ENCODE peak calls at places on chromosomes 4 and X, in eight cellular contexts. Z is left ventricle myocardium inferior, K is choroid plexus epithelial cell, M is AG09319, A is tibial artery, D is brain microvascular endothelial cell, Q is heart right ventricle, T is HFF-Myc. J is an unnamed sample.

GRCh38 chr4:187286536-187286935 is 562.9 kb upstream of the FAT1 start:
- DNase-seq in Z (no peak), K (peak), M (no peak), A (no peak), D (peak), Q (no peak), T (no peak), J (no peak)

GRCh38 chrX:105608745-105609144 is 213.6 kb upstream of the NRK start:
- DNase-seq in Z (no peak), K (peak), M (no peak), A (no peak), D (no peak), Q (no peak), T (no peak), J (no peak)

GRCh38 chrX:14899607-14900006 is 26.4 kb downstream of the MOSPD2 start:
- DNase-seq in Z (no peak), K (peak), M (no peak), A (no peak), D (peak), Q (no peak), T (peak), J (no peak)

GRCh38 chr4:2472187-2472586 is 3.3 kb downstream of the RNF4 start:
- DNase-seq in Z (no peak), K (peak), M (no peak), A (no peak), D (no peak), Q (no peak), T (no peak), J (no peak)

GRCh38 chr4:111633663-111634266 is 511.5 kb upstream of the FAM241A start:
- DNase-seq in Z (no peak), K (no peak), M (no peak), A (no peak), D (no peak), Q (no peak), T (no peak), J (no peak)

GRCh38 chrX:25941087-25941486 is 197.1 kb upstream of the MAGEB18 start:
- DNase-seq in Z (no peak), K (no peak), M (no peak), A (no peak), D (no peak), Q (no peak), T (no peak), J (no peak)

GRCh38 chr4:140736669-140737343 is 19.4 kb downstream of the TBC1D9 start:
- DNase-seq in Z (no peak), K (no peak), M (no peak), A (no peak), D (no peak), Q (no peak), T (no peak), J (no peak)

GRCh38 chr4:7134737-7135388 is 57.5 kb upstream of the SORCS2 start:
- DNase-seq in Z (peak), K (peak), M (peak), A (peak), D (peak), Q (no peak), T (peak), J (peak)

GRCh38 chr4:4535590-4535989 is 6.3 kb downstream of the STX18 start:
- DNase-seq in Z (no peak), K (no peak), M (no peak), A (no peak), D (no peak), Q (no peak), T (no peak), J (no peak)

GRCh38 chrX:44572340-44572938 is 29.8 kb upstream of the FUNDC1 start:
- DNase-seq in Z (no peak), K (no peak), M (no peak), A (no peak), D (no peak), Q (no peak), T (no peak), J (no peak)

GRCh38 chr4:128519163-128519810 is 231.7 kb upstream of the PGRMC2 start:
- DNase-seq in Z (peak), K (peak), M (no peak), A (peak), D (no peak), Q (peak), T (no peak), J (no peak)

GRCh38 chr4:186902361-186902760 is 178.7 kb upstream of the FAT1 start:
- DNase-seq in Z (no peak), K (no peak), M (no peak), A (no peak), D (no peak), Q (no peak), T (no peak), J (no peak)

GRCh38 chr4:82852751-82853053 is 38.3 kb downstream of the SEC31A start:
- DNase-seq in Z (no peak), K (no peak), M (no peak), A (no peak), D (no peak), Q (no peak), T (no peak), J (no peak)
- TF ChIP-seq CTCF in Z (no peak), K (no peak), M (no peak), A (no peak), D (no peak), Q (no peak), T (peak), J (no peak)

DNA sequence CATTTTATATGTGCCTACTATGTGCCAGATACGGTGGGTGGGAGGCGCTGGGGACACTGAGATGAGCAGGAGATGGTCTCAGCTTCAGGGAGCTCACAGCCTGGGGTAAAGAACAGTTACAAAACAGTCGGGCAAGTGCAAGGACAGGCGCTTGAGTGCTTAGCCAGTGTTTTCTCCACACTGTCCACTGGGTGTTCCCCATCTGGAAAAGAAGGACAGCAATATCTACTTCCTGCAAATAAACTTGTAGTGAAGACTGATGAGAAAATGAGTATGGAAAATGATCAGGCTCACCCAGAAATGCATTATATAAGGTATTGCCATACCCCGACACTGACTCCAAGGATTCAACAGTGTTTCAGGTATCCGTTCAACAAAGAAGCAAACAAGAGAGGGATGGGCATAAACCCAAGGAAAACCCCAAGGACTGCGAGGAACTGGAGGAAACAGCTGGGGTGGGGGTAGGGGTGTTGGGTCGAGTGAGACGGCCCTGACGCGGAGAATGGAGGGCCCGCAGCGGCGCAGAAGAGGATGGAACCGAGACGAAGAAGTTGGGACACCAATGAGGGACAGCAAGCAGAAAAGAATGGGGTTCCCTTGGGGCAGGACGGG is 805 bp downstream of the TMEM185A start:
- DNase-seq in Z (no peak), K (peak), M (peak), A (no peak), D (peak), Q (no peak), T (no peak), J (peak)
- TF ChIP-seq CTCF in Z (peak), K (peak), M (peak), A (no peak), D (peak), Q (no peak), T (no peak), J (peak)

GRCh38 chr4:39541987-39542632 is 14.9 kb upstream of the UGDH start:
- DNase-seq in Z (no peak), K (peak), M (no peak), A (no peak), D (no peak), Q (no peak), T (no peak), J (no peak)
- TF ChIP-seq CTCF in Z (no peak), K (no peak), M (no peak), A (no peak), D (no peak), Q (no peak), T (no peak), J (no peak)

DNA sequence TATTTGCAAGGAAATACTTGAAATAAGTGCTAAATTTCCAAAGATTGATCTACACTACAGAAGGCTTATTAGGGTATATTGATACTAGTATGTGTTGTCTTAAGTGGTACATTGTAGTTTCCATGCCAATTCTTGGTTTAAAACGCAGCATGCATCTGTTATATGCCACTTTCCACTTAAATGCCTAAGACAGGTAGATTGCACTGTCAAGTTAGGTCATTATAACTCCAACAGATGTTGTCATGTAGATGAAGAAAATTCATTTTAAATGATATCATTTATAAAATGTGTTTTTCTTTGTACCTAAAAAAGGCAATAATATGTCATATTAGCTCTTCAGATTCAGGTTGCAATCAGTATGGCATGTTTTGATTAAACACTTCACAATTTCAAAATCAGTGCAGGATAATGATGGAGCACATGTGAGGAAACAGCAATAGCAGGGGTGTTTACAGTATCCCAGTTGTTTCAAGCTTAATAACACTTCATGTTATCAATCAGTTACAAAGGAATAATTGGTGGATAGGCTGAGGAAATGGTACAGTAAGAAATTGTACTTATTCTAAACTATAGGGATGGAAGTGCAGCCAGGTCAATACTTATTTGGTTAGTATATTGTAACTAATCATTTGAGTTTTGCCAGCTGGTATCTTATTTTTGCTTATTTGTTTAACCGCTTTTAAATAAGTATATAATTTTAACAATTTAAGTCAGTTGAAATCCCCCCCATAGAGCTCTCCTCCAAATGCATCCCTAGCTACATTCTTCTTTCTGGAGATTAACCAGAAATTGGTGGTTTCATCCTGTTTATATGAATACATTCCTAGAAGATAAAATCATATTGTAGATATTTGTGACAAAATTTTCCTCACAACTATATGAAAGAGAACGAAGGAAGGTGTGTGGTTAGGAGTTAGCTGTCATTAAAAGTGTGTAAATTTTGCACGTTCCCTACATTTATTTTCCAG is 454.4 kb upstream of the ATOH1 start:
- DNase-seq in Z (no peak), K (peak), M (no peak), A (no peak), D (no peak), Q (no peak), T (no peak), J (no peak)
- TF ChIP-seq CTCF in Z (no peak), K (no peak), M (no peak), A (no peak), D (no peak), Q (no peak), T (no peak), J (no peak)

DNA sequence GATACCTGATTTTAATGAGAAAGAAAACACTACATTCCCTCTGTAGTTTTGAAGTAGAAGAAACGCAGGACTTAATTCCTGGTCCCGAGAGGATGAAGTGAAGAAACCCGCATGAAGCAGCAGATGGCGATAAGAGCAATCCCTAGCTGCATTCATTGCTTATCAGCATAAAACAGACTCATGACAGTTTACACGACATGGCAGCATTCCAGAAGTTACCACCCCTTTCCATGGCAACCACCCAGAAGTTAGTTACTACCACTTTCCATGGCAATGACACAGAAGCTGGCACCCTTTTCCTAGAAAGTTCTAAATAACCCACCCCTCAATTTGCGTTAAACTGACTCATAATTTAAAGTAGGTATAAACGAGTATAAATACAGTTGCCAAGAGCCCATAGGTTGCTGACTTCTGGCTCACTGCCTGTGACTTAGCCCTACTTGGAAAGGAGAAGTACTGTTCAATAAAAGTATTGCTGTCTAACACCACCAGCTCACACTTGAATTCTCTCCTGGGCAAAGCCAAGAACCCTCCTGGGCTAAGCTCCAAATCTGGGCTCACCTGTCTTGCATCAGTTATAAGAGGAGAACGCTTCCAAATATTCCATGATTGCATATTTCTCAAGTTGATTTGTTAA is 5.5 kb upstream of the XAGE2 start:
- DNase-seq in Z (no peak), K (peak), M (no peak), A (no peak), D (peak), Q (no peak), T (no peak), J (no peak)
- TF ChIP-seq CTCF in Z (no peak), K (peak), M (peak), A (no peak), D (peak), Q (no peak), T (no peak), J (no peak)

GRCh38 chr4:153790962-153791551 is 2.2 kb upstream of the SFRP2 start:
- DNase-seq in Z (no peak), K (peak), M (no peak), A (no peak), D (no peak), Q (no peak), T (no peak), J (no peak)

GRCh38 chr4:153792893-153793227 is 4.0 kb upstream of the SFRP2 start:
- DNase-seq in Z (no peak), K (no peak), M (no peak), A (no peak), D (no peak), Q (no peak), T (no peak), J (no peak)

GRCh38 chr4:153794001-153794400 is 5.1 kb upstream of the SFRP2 start:
- DNase-seq in Z (no peak), K (no peak), M (no peak), A (no peak), D (no peak), Q (no peak), T (no peak), J (no peak)

GRCh38 chr4:153789741-153790651 is 1.1 kb upstream of the SFRP2 start:
- DNase-seq in Z (no peak), K (no peak), M (no peak), A (no peak), D (no peak), Q (no peak), T (no peak), J (no peak)

DNA sequence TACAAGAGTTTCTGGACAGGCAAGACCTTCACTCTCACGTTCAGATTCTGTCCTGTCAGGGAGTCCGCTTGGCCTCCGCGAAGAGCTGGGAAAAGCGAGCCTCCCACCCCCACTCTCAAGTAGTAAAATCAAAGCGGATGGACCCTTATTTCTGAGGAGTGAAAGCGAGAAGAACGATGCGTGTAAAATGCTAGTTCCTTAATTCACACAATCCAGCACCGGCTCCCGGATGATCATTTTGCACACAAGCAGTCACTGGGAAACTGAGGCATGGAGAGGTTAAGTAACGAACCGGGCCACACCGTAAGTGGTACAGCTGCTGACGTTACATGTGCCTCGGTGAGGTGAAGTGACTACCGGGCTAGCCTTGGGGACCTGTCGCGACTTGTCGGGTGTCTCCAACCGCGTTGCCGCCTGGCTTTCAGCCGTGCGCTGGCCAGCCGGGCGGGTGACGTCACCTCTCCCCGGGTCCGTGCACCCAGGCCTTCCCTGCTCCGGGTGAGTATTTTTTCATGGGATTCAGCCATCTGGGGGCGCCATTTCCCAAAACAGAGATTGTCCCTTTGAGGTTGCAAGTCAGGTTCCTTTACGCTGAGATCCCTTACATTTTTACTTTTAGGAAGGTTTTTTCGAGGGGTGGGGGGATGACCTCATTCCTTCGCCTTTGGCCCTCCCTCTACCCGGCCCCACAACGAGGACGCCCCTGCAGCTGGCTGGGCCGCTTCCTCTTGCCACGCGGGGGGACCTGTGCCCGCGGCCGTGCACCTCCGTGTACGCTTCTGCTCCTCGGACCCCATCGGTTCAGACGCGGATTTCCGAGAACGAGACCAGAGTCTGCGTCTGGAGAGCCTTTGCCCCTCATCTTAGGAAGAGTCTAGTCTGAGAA is 3.4 kb upstream of the SFRP2 start:
- DNase-seq in Z (no peak), K (peak), M (no peak), A (peak), D (peak), Q (no peak), T (no peak), J (no peak)
- TF ChIP-seq CTCF in Z (peak), K (peak), M (peak), A (no peak), D (peak), Q (peak), T (peak), J (peak)

GRCh38 chr4:176788248-176788647 is 4.5 kb downstream of the VEGFC start:
- DNase-seq in Z (no peak), K (no peak), M (no peak), A (no peak), D (no peak), Q (no peak), T (no peak), J (no peak)
- TF ChIP-seq CTCF in Z (no peak), K (no peak), M (no peak), A (no peak), D (no peak), Q (no peak), T (no peak), J (no peak)

DNA sequence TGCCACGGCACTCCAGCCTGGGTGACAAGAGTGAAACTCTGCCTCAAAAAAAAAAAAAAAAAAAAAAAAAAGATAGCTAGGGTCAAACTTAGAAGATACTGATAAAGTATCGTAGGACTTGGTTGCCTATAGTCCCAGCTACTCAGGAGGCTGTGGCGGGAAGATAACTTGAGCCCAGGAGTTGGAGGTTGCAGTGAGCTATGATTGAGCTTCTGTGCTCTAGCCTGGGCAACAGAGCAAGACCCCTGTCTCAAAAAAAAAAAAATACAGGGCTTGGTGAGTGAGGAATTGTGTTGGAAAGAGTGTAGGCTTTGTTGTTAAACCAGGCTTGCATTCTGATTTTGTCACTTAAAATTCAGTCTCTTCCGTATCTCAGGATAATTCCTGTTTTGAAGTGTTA is 6.2 kb downstream of the TAF1 start:
- DNase-seq in Z (no peak), K (no peak), M (no peak), A (no peak), D (no peak), Q (no peak), T (no peak), J (no peak)
- TF ChIP-seq CTCF in Z (no peak), K (no peak), M (no peak), A (no peak), D (no peak), Q (no peak), T (no peak), J (no peak)

GRCh38 chr4:41214158-41215146 is at the start of gene APBB2:
- DNase-seq in Z (peak), K (peak), M (peak), A (peak), D (peak), Q (peak), T (peak), J (peak)
- TF ChIP-seq CTCF in Z (peak), K (peak), M (peak), A (peak), D (peak), Q (peak), T (peak), J (peak)

DNA sequence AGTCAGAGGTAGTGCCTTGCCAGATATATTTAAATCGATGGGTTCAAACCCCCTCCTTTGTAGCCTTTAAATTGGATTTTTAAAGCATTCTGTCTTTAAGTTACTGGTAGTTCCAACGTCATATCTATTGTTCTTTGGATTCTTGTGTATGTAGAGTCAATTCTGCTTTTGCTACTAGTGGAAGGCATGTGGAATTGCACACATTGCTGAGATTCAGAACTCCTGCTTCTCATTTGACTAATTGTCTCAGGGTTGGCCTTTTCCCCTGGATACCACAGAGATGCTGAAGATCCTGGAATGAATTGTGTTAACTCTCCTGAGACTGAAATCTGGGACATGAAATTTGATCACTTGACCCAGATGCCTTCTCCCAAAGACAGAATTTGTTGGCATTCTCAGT is 328.3 kb upstream of the RPS6KA3 start:
- DNase-seq in Z (no peak), K (peak), M (no peak), A (no peak), D (no peak), Q (no peak), T (no peak), J (no peak)
- TF ChIP-seq CTCF in Z (peak), K (peak), M (peak), A (no peak), D (peak), Q (no peak), T (no peak), J (peak)